ENCODE peak calls at places on chromosomes 2 and 18, in eight cellular contexts. Z, I, E, L, P, D, K and R are unnamed samples.

GRCh38 chr2:185625604-185626003 is 113.0 kb upstream of the FSIP2 start:
- DNase-seq in Z (no peak), I (peak; percentile 12), E (no peak), L (no peak), P (no peak), D (no peak), K (no peak), R (no peak)

GRCh38 chr2:106030287-106031268 is 163.5 kb downstream of the UXS1 start:
- DNase-seq in Z (no peak), I (no peak), E (peak; percentile 96), L (no peak), P (no peak), D (peak; percentile 5), K (peak; percentile 6), R (no peak)

GRCh38 chr2:128318776-128319456 is at the start of gene HS6ST1:
- DNase-seq in Z (peak; percentile 91), I (peak; percentile 91), E (peak; percentile 89), L (peak; percentile 86), P (peak; percentile 84), D (no peak), K (peak; percentile 78), R (peak; percentile 79)

GRCh38 chr2:134774074-134774742 is 55.4 kb upstream of the TMEM163 start:
- DNase-seq in Z (no peak), I (no peak), E (peak; percentile 28), L (no peak), P (no peak), D (no peak), K (no peak), R (no peak)

GRCh38 chr2:175153-175786 is 88.6 kb downstream of the SH3YL1 start:
- DNase-seq in Z (no peak), I (no peak), E (no peak), L (no peak), P (no peak), D (no peak), K (no peak), R (no peak)

GRCh38 chr2:236284208-236284607 is 20.0 kb upstream of the ASB18 start:
- DNase-seq in Z (no peak), I (no peak), E (no peak), L (no peak), P (no peak), D (no peak), K (no peak), R (no peak)

GRCh38 chr2:28047698-28048097 is 157.2 kb downstream of the BABAM2 start:
- DNase-seq in Z (no peak), I (no peak), E (peak; percentile 87), L (no peak), P (no peak), D (no peak), K (no peak), R (peak; percentile 16)

GRCh38 chr2:145460151-145460550 is 940.2 kb upstream of the ZEB2 start:
- DNase-seq in Z (no peak), I (no peak), E (peak; percentile 2), L (no peak), P (no peak), D (no peak), K (no peak), R (no peak)

GRCh38 chr18:25921677-25922421 is 168.6 kb downstream of the SS18 start:
- DNase-seq in Z (peak; percentile 22), I (peak; percentile 76), E (peak; percentile 20), L (peak; percentile 2), P (peak; percentile 17), D (no peak), K (no peak), R (peak; percentile 21)

GRCh38 chr2:43025709-43026290 is 200.6 kb downstream of the ZFP36L2 start:
- DNase-seq in Z (no peak), I (no peak), E (no peak), L (no peak), P (no peak), D (no peak), K (no peak), R (no peak)

GRCh38 chr2:73993376-73993775 is 8.7 kb downstream of the TET3 start:
- DNase-seq in Z (no peak), I (no peak), E (no peak), L (no peak), P (no peak), D (no peak), K (no peak), R (no peak)

GRCh38 chr2:150610670-150611279 is 123.3 kb upstream of the RND3 start:
- DNase-seq in Z (no peak), I (peak; percentile 42), E (peak; percentile 52), L (no peak), P (no peak), D (no peak), K (no peak), R (no peak)

GRCh38 chr2:32291746-32292145 is 14.0 kb downstream of the YIPF4 start:
- DNase-seq in Z (no peak), I (no peak), E (peak; percentile 14), L (no peak), P (no peak), D (no peak), K (no peak), R (no peak)

GRCh38 chr2:217393585-217394032 is 533.7 kb upstream of the TNP1 start:
- DNase-seq in Z (no peak), I (no peak), E (peak; percentile 87), L (no peak), P (no peak), D (no peak), K (no peak), R (no peak)